ENCODE peak calls at places on chromosomes 4 and X, in six cellular contexts. I is mucosa of descending colon, W is lower leg skin, N is WERI-Rb-1, G is left lung, P is GM12864. O is an unnamed sample.

GRCh38 chr4:179076865-179077264 is 1634.6 kb upstream of the AGA start:
- DNase-seq in N (no peak), G (peak), W (no peak), I (no peak), P (no peak), O (no peak)

GRCh38 chr4:123671633-123672404 is 275.2 kb downstream of the SPRY1 start:
- DNase-seq in W (no peak), I (no peak), G (no peak), N (no peak), P (no peak), O (no peak)

GRCh38 chr4:41413670-41414069 is 124.3 kb upstream of the LIMCH1 start:
- DNase-seq in W (no peak), N (peak), G (no peak), I (no peak), P (no peak), O (no peak)

GRCh38 chrX:70479970-70480659 is 35.5 kb downstream of the DLG3 start:
- DNase-seq in G (no peak), W (no peak), N (no peak), P (no peak), I (no peak), O (no peak)

GRCh38 chrX:51931761-51932160 is 38.3 kb downstream of the MAGED1 start:
- DNase-seq in N (no peak), W (peak), I (no peak), G (no peak), P (no peak), O (no peak)

GRCh38 chr4:17339376-17339775 is 172.5 kb downstream of the QDPR start:
- DNase-seq in W (no peak), N (no peak), G (no peak), I (no peak), P (no peak), O (no peak)

GRCh38 chr4:2958446-2958845 is 4.8 kb downstream of the NOP14 start:
- DNase-seq in N (no peak), G (no peak), P (no peak), W (no peak), I (no peak), O (no peak)

GRCh38 chr4:154292589-154292988 is 199.0 kb downstream of the DCHS2 start:
- DNase-seq in W (no peak), G (no peak), P (no peak), I (no peak), N (peak), O (no peak)

GRCh38 chrX:41471786-41472185 is 24.6 kb downstream of the NYX start:
- DNase-seq in P (no peak), I (no peak), G (no peak), W (no peak), N (no peak), O (no peak)

GRCh38 chr4:7973545-7973981 is 33.9 kb upstream of the AFAP1 start:
- DNase-seq in W (no peak), I (no peak), P (no peak), N (no peak), G (no peak), O (no peak)

GRCh38 chrX:9906919-9907318 is 60.2 kb upstream of the CLDN34 start:
- DNase-seq in I (no peak), G (no peak), N (no peak), W (no peak), P (no peak), O (no peak)

GRCh38 chrX:44876076-44876475 is 3.1 kb downstream of the KDM6A start:
- DNase-seq in P (no peak), N (no peak), W (no peak), I (no peak), G (no peak), O (no peak)

DNA sequence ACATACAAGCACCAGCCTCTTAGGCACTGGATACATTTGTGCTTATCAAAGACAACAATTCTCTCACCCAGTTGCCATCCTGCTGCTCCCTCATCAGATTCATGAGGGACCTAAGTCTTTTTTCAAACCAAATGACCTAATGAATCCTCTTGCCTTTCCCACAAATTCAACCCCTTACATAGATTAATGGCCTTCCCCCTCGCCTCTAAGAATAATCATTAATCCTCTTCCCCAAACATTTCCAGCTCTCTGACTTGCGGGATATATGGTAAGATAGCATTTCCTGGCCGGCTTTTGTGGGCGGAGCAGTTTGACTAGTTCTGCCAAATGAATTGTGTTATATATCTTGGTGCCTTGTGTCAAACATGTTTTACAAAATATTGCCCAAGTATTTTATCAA is 233.8 kb downstream of the ARAP2 start:
- DNase-seq in P (no peak), I (no peak), W (no peak), G (no peak), N (no peak), O (no peak)
- TF ChIP-seq CTCF in P (no peak), I (no peak), W (no peak), G (no peak), N (no peak), O (no peak)

GRCh38 chrX:25191403-25191802 is 175.6 kb upstream of the ARX start:
- DNase-seq in N (peak), W (no peak), P (no peak), G (no peak), I (no peak), O (no peak)
- TF ChIP-seq CTCF in N (peak), W (no peak), P (peak), G (no peak), I (no peak), O (no peak)

GRCh38 chr4:80615099-80615498 is 279.6 kb downstream of the CFAP299 start:
- DNase-seq in P (no peak), I (no peak), G (no peak), N (no peak), W (no peak), O (no peak)

GRCh38 chr4:80614319-80614718 is 278.8 kb downstream of the CFAP299 start:
- DNase-seq in N (no peak), P (no peak), W (no peak), I (no peak), G (no peak), O (no peak)

DNA sequence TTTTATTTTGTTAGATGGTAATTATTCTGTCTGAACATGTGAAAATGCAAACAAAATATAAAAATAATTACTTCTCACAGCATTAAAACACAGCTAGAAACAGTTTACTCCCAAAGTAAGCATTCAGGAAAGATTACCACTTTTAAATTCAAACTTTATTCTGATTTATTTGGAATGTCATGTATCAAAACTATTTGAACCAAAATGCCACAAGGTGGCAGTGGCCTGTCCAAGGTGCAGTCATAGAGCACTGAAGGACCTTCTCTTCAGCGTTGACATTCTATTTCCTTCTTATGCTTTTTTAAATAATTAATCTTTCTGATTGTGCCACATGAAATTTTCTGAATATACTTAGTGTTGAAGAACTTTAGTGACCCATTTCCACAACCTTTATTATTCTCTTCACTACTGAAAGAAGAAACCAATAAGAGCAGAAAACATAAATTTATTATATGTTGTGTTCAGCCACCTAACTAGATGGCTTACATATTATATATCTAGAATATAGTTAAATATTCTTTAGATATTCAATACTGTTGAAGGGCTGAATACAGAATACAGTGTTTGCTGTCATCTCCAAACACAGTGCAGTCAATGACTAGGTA is 283.6 kb downstream of the CFAP299 start:
- DNase-seq in W (no peak), N (peak), G (no peak), I (no peak), P (no peak), O (no peak)
- TF ChIP-seq CTCF in W (no peak), N (peak), G (no peak), I (no peak), P (peak), O (peak)

DNA sequence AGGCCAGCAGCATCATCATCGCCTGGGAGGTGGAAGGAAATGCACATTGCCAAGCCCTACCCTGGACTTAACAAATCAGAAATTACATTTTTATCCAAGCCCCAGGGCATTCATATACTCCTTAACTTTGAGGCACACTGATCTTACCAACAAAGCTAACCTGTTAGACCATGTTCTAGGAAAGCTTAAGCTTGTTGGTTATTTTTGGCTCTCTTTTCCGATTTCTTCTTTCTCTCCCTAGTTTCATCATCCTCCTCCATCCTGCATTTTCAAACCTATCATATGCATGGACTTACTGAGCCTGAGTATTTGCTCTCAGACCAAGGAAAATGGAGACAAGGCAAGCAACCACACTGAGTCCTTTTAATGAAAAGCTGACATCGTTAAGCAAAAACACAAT is 133.4 kb downstream of the OPHN1 start:
- DNase-seq in G (no peak), I (no peak), W (no peak), P (no peak), N (no peak), O (no peak)
- TF ChIP-seq CTCF in G (no peak), I (no peak), W (no peak), P (no peak), N (no peak), O (no peak)

DNA sequence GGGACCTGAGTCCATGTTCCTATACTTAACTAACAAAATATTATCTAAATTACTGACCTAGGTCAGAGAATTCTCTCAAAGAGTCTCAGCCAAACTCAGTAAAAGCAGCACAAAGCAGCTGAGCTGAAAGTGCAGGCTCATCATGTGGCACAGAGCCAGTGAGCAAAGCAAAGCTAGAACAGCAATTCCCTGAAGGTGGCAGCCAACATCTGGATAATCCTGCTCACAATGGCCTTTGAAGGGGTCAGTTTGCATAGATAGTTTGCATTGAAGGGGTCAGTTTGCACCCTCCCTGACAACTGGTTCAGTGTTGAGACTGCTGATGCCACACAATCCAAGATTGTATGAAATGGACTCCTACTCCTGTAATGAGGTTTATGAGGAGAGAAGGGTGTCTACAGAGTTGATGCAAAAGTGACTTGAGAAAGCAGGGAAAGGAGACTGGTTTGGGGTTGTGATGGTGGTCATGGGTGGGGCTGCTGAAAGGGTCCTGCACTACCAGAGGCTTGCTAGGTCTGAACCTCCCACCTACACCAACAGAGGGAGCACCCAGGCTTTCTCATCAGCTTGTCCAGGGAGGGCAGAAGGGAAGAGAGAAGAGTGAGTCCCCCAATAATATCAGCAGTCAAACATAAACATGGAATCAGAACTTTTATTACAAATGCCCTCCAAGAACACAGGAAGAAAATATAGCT is 39.7 kb downstream of the TRIM61 start:
- DNase-seq in P (no peak), W (peak), N (peak), I (no peak), G (no peak), O (no peak)
- TF ChIP-seq CTCF in P (peak), W (no peak), N (peak), I (no peak), G (no peak), O (peak)

O was measured in osteocyte.